ENCODE peak calls at places on chromosomes 12 and 14, in eight cellular contexts. Q is CD8-positive, alpha-beta T cell; B is tibial artery; V is sigmoid colon; G is cardiac muscle cell; C is stomach; F is Caco-2; A is hepatocyte. H is an unnamed sample. For H3K27me3 and H3K9me3, the result is how much of the 10 kb centered on the place peaks cover.

GRCh38 chr14:79585845-79586244 is 625.5 kb downstream of the DIO2 start:
- DNase-seq in C (no peak), Q (no peak), V (no peak), A (no peak), B (no peak), G (no peak), F (no peak), H (no peak)

GRCh38 chr12:15720299-15720698 is 68.9 kb downstream of the EPS8 start:
- DNase-seq in G (no peak), B (no peak), V (no peak), A (no peak), Q (no peak), F (no peak), C (no peak), H (no peak)

GRCh38 chr12:499837-500458 is 40.2 kb downstream of the B4GALNT3 start:
- DNase-seq in G (no peak), Q (no peak), F (peak), B (no peak), A (no peak), V (no peak), C (peak), H (no peak)

GRCh38 chr12:65943388-65944137 is 119.3 kb downstream of the HMGA2 start:
- DNase-seq in A (no peak), B (no peak), F (no peak), Q (no peak), C (no peak), V (no peak), G (no peak), H (no peak)

GRCh38 chr14:95727084-95727700 is 13.3 kb upstream of the TCL1A start:
- DNase-seq in F (no peak), V (no peak), A (no peak), G (no peak), C (no peak), B (no peak), Q (no peak), H (no peak)

GRCh38 chr14:88986146-88986841 is 161.8 kb downstream of the TTC8 start:
- DNase-seq in F (no peak), B (no peak), V (no peak), A (peak), G (no peak), Q (no peak), C (no peak), H (no peak)

GRCh38 chr12:91944637-91945036 is 201.0 kb downstream of the BTG1 start:
- DNase-seq in C (no peak), G (no peak), F (no peak), Q (no peak), B (no peak), A (no peak), V (no peak), H (no peak)

GRCh38 chr12:70467908-70468733 is 102.0 kb downstream of the KCNMB4 start:
- DNase-seq in C (no peak), F (no peak), G (no peak), Q (no peak), V (no peak), A (no peak), B (no peak), H (no peak)

GRCh38 chr14:85535916-85536834 is 6.2 kb downstream of the FLRT2 start:
- DNase-seq in F (no peak), V (no peak), G (no peak), B (no peak), Q (no peak), C (no peak), A (peak), H (no peak)

GRCh38 chr12:120710805-120711296 is 593 bp downstream of the UNC119B start:
- DNase-seq in B (no peak), G (peak), C (no peak), A (peak), V (peak), Q (no peak), F (no peak), H (no peak)

GRCh38 chr12:64085996-64086395 is 136.1 kb downstream of the KICS2 start:
- DNase-seq in A (no peak), B (no peak), V (no peak), Q (no peak), F (no peak), G (no peak), C (no peak), H (no peak)

GRCh38 chr14:81710232-81710845 is 176.7 kb upstream of the SEL1L start:
- DNase-seq in G (peak), F (no peak), B (no peak), A (peak), C (no peak), V (no peak), Q (no peak), H (no peak)

GRCh38 chr12:4082809-4083447 is 190.6 kb upstream of the CCND2 start:
- DNase-seq in V (no peak), A (no peak), F (no peak), B (no peak), G (no peak), Q (no peak), C (no peak), H (no peak)

GRCh38 chr14:33943484-33943883 is 7.4 kb downstream of the EGLN3 start:
- DNase-seq in A (no peak), G (no peak), C (peak), V (no peak), F (no peak), Q (no peak), B (no peak), H (no peak)

GRCh38 chr12:4526923-4527546 is 11.7 kb upstream of the RAD51AP1 start:
- DNase-seq in V (no peak), Q (no peak), B (no peak), C (no peak), G (peak), A (no peak), F (no peak), H (no peak)

GRCh38 chr12:64976131-64976530 is 145.0 kb downstream of the WIF1 start:
- DNase-seq in Q (no peak), F (no peak), C (no peak), A (no peak), G (no peak), B (no peak), V (no peak), H (no peak)

GRCh38 chr12:18837025-18837424 is 99.1 kb downstream of the CAPZA3 start:
- DNase-seq in B (no peak), A (no peak), C (no peak), V (peak), F (no peak), Q (no peak), G (no peak), H (no peak)

GRCh38 chr12:31274520-31275300 is 51.2 kb downstream of the SINHCAF start:
- DNase-seq in C (no peak), Q (no peak), G (no peak), V (no peak), A (no peak), F (no peak), B (no peak), H (no peak)

GRCh38 chr14:58690801-58691516 is 53.2 kb downstream of the DACT1 start:
- DNase-seq in C (peak), Q (no peak), G (peak), B (no peak), F (no peak), V (no peak), A (no peak), H (no peak)

GRCh38 chr14:45679852-45680251 is 426.9 kb upstream of the MIS18BP1 start:
- DNase-seq in B (no peak), A (no peak), Q (no peak), G (no peak), F (no peak), C (no peak), V (no peak), H (no peak)

GRCh38 chr12:62738611-62739010 is 196.3 kb downstream of the PPM1H start:
- DNase-seq in V (no peak), B (no peak), F (no peak), C (no peak), Q (no peak), A (no peak), G (no peak), H (no peak)

GRCh38 chr12:88996389-88996788 is 355.9 kb downstream of the DUSP6 start:
- DNase-seq in A (no peak), C (no peak), F (no peak), Q (no peak), G (no peak), V (no peak), B (no peak), H (no peak)

GRCh38 chr14:22218729-22219128 is 370.3 kb downstream of the DAD1 start:
- DNase-seq in V (no peak), G (no peak), C (no peak), Q (no peak), B (no peak), F (no peak), A (no peak), H (no peak)

GRCh38 chr14:67746927-67747326 is 45.2 kb downstream of the RDH12 start:
- DNase-seq in Q (no peak), V (no peak), G (no peak), C (no peak), B (no peak), A (no peak), F (no peak), H (no peak)

GRCh38 chr12:130587966-130588365 is 128.1 kb downstream of the RIMBP2 start:
- DNase-seq in V (no peak), G (no peak), Q (no peak), C (no peak), B (no peak), A (no peak), F (no peak), H (no peak)
- H3K27me3 ChIP-seq in V (under half), G (under half), Q (under half), C (under half), B (under half), A (under half), F (under half), H (under half)

DNA sequence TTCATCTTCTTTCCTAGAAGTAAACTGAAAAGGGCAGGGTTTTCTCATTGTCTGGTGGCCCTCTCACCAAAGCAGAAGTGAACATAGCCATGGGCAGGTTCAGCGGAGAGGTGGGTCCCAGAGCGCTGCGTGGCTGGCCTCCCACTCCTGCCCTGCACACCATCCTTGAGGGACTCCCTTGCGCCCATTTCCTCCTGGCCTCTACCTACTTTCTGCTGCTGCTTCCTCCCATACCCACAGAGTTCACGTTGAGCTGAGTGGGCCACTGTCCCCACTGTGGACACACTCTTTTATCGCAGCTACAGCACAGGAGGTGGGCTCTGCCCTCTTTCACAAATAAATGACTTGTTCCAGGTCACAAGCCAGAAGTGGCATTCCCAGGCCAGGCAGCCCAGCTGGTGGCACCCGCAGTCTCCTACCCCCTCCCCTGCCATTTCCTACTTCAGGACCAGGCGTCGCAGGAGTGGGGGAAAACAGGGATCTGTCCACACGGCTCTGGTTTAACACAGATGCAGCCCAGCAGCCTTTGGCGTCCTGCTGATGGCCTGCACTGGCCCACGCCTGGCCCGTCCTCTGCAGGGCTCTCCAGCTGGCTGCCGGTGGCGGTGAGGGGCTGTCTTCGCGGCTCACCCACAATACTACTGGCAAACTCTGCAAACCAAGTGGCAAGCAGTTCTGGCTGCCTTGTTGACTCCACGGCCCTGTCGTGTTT is 4.9 kb downstream of the SIVA1 start:
- DNase-seq in Q (no peak), C (no peak), F (no peak), A (no peak), G (no peak), V (no peak), B (no peak), H (no peak)
- H3K4me3 ChIP-seq in Q (no peak), C (no peak), F (no peak), A (no peak), G (no peak), V (no peak), B (no peak), H (no peak)

DNA sequence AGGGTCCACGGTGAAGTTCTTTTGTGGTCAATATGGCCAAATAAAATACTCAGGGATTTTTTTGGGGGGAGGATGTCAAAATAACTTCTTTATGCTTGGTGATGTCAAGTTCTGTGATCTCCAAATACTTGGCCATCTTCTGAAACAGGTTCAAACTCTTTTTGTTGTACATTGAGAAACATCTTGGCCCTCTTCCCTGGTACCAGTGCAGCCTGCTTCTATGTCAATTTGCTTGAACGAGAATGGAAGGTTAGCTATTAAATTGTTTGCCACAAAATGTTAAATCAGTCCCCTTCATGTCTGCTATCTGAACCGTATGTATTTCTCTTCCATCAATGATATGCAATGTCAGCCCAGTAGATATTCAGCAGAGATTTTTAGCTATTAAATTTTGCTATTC is 6.1 kb upstream of the CRADD start:
- DNase-seq in B (no peak), G (no peak), F (no peak), Q (no peak), A (no peak), V (no peak), C (no peak), H (no peak)
- H3K9me3 ChIP-seq in B (under half), G (under half), F (under half), Q (under half), A (under half), V (under half), C (under half), H (under half)

GRCh38 chr12:131353826-131354225 is 357.1 kb upstream of the SFSWAP start:
- DNase-seq in B (no peak), A (no peak), V (no peak), G (no peak), F (no peak), C (no peak), Q (no peak), H (no peak)
- H3K27me3 ChIP-seq in B (under half), A (under half), V (under half), G (under half), F (under half), C (under half), Q (under half), H (under half)

GRCh38 chr12:130752692-130753230 is 36.7 kb upstream of the RIMBP2 start:
- DNase-seq in Q (no peak), A (no peak), B (no peak), F (no peak), V (peak), C (no peak), G (peak), H (no peak)

GRCh38 chr12:130748786-130749185 is 32.7 kb upstream of the RIMBP2 start:
- DNase-seq in B (no peak), V (no peak), A (no peak), C (no peak), F (no peak), Q (no peak), G (no peak), H (no peak)

GRCh38 chr12:130754234-130755001 is 38.3 kb upstream of the RIMBP2 start:
- DNase-seq in C (no peak), Q (no peak), F (no peak), G (no peak), B (no peak), V (peak), A (no peak), H (no peak)
- H3K4me3 ChIP-seq in C (no peak), Q (peak), F (no peak), G (no peak), B (no peak), V (no peak), A (no peak), H (no peak)

GRCh38 chr12:34205401-34205800 is 183.1 kb downstream of the ALG10 start:
- DNase-seq in C (no peak), G (no peak), V (no peak), F (no peak), A (no peak), B (no peak), Q (no peak), H (no peak)
- H3K9me3 ChIP-seq in C (under half), G (under half), V (under half), F (under half), A (under half), B (under half), Q (under half), H (under half)

H was measured in thoracic aorta.